ENCODE peak calls at places on chromosomes 7 and 10, in six cellular contexts. A is cardiac muscle cell; C is hepatocyte; J is left colon; K is stimulated activated CD4-positive, alpha-beta T cell treated with anti-CD3 and anti-CD28 coated beads, TNF-alpha, amount 100 ng/mL, for 1 hour; R is mucosa of gallbladder. N is an unnamed sample.
A peak's percentile ranks its signal among the peaks of the same experiment; 100 is the strongest.

GRCh38 chr10:122490268-122490667 is 28.9 kb downstream of the HTRA1 start:
- DNase-seq in K (no peak), A (peak; percentile 63), R (no peak), C (no peak), J (no peak), N (no peak)

GRCh38 chr7:95863623-95864022 is 91.3 kb downstream of the DYNC1I1 start:
- DNase-seq in C (no peak), J (no peak), K (no peak), R (no peak), A (no peak), N (no peak)

GRCh38 chr7:98400538-98401427 is at the start of gene BAIAP2L1:
- DNase-seq in C (peak; percentile 98), A (peak; percentile 72), K (peak; percentile 68), R (peak; percentile 93), J (peak; percentile 95), N (peak; percentile 99)

GRCh38 chr10:108204528-108205313 is 1040.2 kb upstream of the SORCS1 start:
- DNase-seq in K (no peak), R (no peak), C (peak; percentile 67), J (no peak), A (peak; percentile 30), N (peak; percentile 40)

GRCh38 chr10:103969436-103969835 is 2.5 kb downstream of the SLK start:
- DNase-seq in C (no peak), K (no peak), J (no peak), A (no peak), R (no peak), N (peak; percentile 34)

GRCh38 chr10:118585794-118586193 is 9.7 kb downstream of the PRLHR start:
- DNase-seq in A (peak; percentile 60), K (no peak), C (no peak), R (no peak), J (no peak), N (no peak)

GRCh38 chr10:120557296-120557810 is 100.3 kb downstream of the PLPP4 start:
- DNase-seq in R (no peak), K (no peak), A (no peak), C (no peak), J (no peak), N (no peak)

GRCh38 chr7:39071116-39071515 is 93.4 kb downstream of the POU6F2 start:
- DNase-seq in C (no peak), R (no peak), J (no peak), K (no peak), A (no peak), N (no peak)

GRCh38 chr7:9226500-9226899 is 793.1 kb downstream of the NXPH1 start:
- DNase-seq in C (no peak), R (no peak), A (no peak), J (no peak), K (no peak), N (no peak)

GRCh38 chr10:80708808-80709207 is 171.1 kb downstream of the SH2D4B start:
- DNase-seq in A (no peak), J (no peak), R (no peak), K (no peak), C (no peak), N (no peak)

GRCh38 chr10:47456096-47456485 is 27.8 kb downstream of the ANXA8 start:
- DNase-seq in K (no peak), C (no peak), R (no peak), J (no peak), A (no peak), N (no peak)

GRCh38 chr7:40711706-40712105 is 576.9 kb downstream of the SUGCT start:
- DNase-seq in K (no peak), R (no peak), A (no peak), C (no peak), J (no peak), N (no peak)

GRCh38 chr10:92690211-92691041 is 671 bp downstream of the HHEX start:
- DNase-seq in A (peak; percentile 74), C (peak; percentile 60), J (peak; percentile 62), K (no peak), R (peak; percentile 51), N (no peak)

GRCh38 chr7:148503900-148504487 is 86.6 kb upstream of the C7orf33 start:
- DNase-seq in K (no peak), J (no peak), A (peak; percentile 52), C (peak; percentile 42), R (no peak), N (peak; percentile 68)

GRCh38 chr7:30922596-30922995 is 10.9 kb downstream of the AQP1 start:
- DNase-seq in J (peak; percentile 1), A (no peak), R (no peak), K (no peak), C (no peak), N (no peak)

GRCh38 chr10:4270116-4270515 is 485.1 kb upstream of the KLF6 start:
- DNase-seq in K (no peak), A (peak; percentile 84), J (no peak), R (no peak), C (peak; percentile 46), N (no peak)